ENCODE peak calls at places on chromosomes 13 and 19, in seven cellular contexts. M, H, L, P, O, U and R are unnamed samples.

GRCh38 chr13:112053167-112053743 is 13.7 kb upstream of the SOX1 start:
- DNase-seq in H (no peak), U (no peak), P (no peak), M (no peak), O (no peak), L (no peak), R (no peak)

GRCh38 chr13:43730642-43731041 is 56.1 kb downstream of the ENOX1 start:
- DNase-seq in P (peak), H (no peak), O (peak), M (no peak), U (no peak), L (no peak), R (peak)

GRCh38 chr13:42548731-42549554 is 25.0 kb upstream of the TNFSF11 start:
- DNase-seq in P (no peak), M (no peak), O (peak), H (peak), U (no peak), L (no peak), R (peak)

GRCh38 chr13:95822303-95822702 is 145.4 kb downstream of the DNAJC3 start:
- DNase-seq in L (no peak), H (no peak), O (no peak), U (no peak), M (no peak), P (no peak), R (no peak)

GRCh38 chr13:39616087-39616694 is 13.2 kb upstream of the LHFPL6 start:
- DNase-seq in P (peak), L (peak), U (no peak), M (peak), O (peak), H (peak), R (peak)

GRCh38 chr13:45811891-45812583 is 39.5 kb downstream of the SIAH3 start:
- DNase-seq in U (no peak), P (no peak), L (no peak), H (no peak), O (no peak), M (no peak), R (no peak)

GRCh38 chr13:30033681-30034447 is 183.4 kb upstream of the UBL3 start:
- DNase-seq in P (peak), L (peak), U (no peak), H (peak), O (peak), M (no peak), R (peak)

GRCh38 chr19:7159105-7159933 is 89.8 kb downstream of the ZNF557 start:
- DNase-seq in H (no peak), U (peak), P (peak), L (peak), O (peak), M (no peak), R (peak)

GRCh38 chr13:49690133-49690989 is 925 bp downstream of the EBPL start:
- DNase-seq in H (no peak), U (no peak), L (peak), P (peak), O (peak), M (no peak), R (peak)

GRCh38 chr13:102234618-102235017 is 167.2 kb downstream of the FGF14 start:
- DNase-seq in U (no peak), H (no peak), O (no peak), P (no peak), M (no peak), L (no peak), R (no peak)

GRCh38 chr13:91291078-91291477 is 56.4 kb upstream of the MIR17HG start:
- DNase-seq in M (no peak), P (no peak), H (no peak), U (no peak), L (no peak), O (no peak), R (no peak)

GRCh38 chr13:42136518-42136917 is 88.1 kb downstream of the DGKH start:
- DNase-seq in O (no peak), U (no peak), P (no peak), L (no peak), H (no peak), M (no peak), R (no peak)

GRCh38 chr13:24630851-24631341 is 49.3 kb upstream of the ATP12A start:
- DNase-seq in H (no peak), P (no peak), M (no peak), O (peak), L (no peak), U (no peak), R (peak)

GRCh38 chr13:40677064-40677463 is 10.6 kb upstream of the FOXO1 start:
- DNase-seq in L (no peak), U (no peak), M (no peak), P (no peak), O (no peak), H (no peak), R (no peak)

GRCh38 chr13:102679449-102680132 is 15.3 kb downstream of the METTL21C start:
- DNase-seq in O (no peak), L (no peak), M (no peak), H (no peak), U (no peak), P (no peak), R (no peak)

GRCh38 chr19:1396019-1396767 is 5.1 kb downstream of the GAMT start:
- DNase-seq in P (no peak), O (no peak), U (no peak), M (no peak), L (no peak), H (no peak), R (no peak)

GRCh38 chr13:98143601-98144500 is 957 bp downstream of the FARP1 start:
- DNase-seq in P (no peak), O (no peak), H (no peak), L (peak), U (peak), M (no peak), R (peak)

GRCh38 chr13:20043207-20043925 is 84.8 kb downstream of the ZMYM2 start:
- DNase-seq in O (no peak), L (no peak), H (no peak), M (no peak), P (no peak), U (no peak), R (no peak)

GRCh38 chr19:45117666-45118065 is 24.7 kb downstream of the PPP1R37 start:
- DNase-seq in P (no peak), L (no peak), U (no peak), H (no peak), O (no peak), M (no peak), R (peak)

GRCh38 chr19:51339313-51339686 is 2.6 kb downstream of the VSIG10L start:
- DNase-seq in P (no peak), L (no peak), O (no peak), U (no peak), H (no peak), M (no peak), R (no peak)

GRCh38 chr13:95404141-95404882 is 103.1 kb upstream of the ABCC4 start:
- DNase-seq in O (peak), L (peak), U (peak), M (peak), P (peak), H (peak), R (peak)

GRCh38 chr13:34035676-34036325 is 217.9 kb downstream of the RFC3 start:
- DNase-seq in P (no peak), H (no peak), M (no peak), L (no peak), O (no peak), U (no peak), R (no peak)

GRCh38 chr13:27423333-27423732 is 1.1 kb upstream of the GTF3A start:
- DNase-seq in M (no peak), U (no peak), O (no peak), H (no peak), L (no peak), P (no peak), R (no peak)

GRCh38 chr13:113854238-113855011 is 9.5 kb downstream of the GAS6 start:
- DNase-seq in L (peak), P (no peak), U (no peak), M (no peak), H (no peak), O (no peak), R (peak)

GRCh38 chr19:7850429-7850819 is 20.4 kb downstream of the EVI5L start:
- DNase-seq in L (no peak), O (no peak), H (no peak), P (no peak), U (no peak), M (no peak), R (no peak)

GRCh38 chr19:31171936-31172335 is 177.3 kb downstream of the TSHZ3 start:
- DNase-seq in O (no peak), L (no peak), H (no peak), U (no peak), P (no peak), M (no peak), R (no peak)

GRCh38 chr19:50896591-50897190 is 14.5 kb downstream of the KLK4 start:
- DNase-seq in L (no peak), P (no peak), U (no peak), O (peak), M (no peak), H (no peak), R (peak)